ENCODE peak calls at places on chromosomes 6 and 20, in eight cellular contexts. K, Z, F, I, H, P, R and G are unnamed samples. For H3K4me1, the result is how much of the 10 kb centered on the place peaks cover.

GRCh38 chr6:90298459-90299053 is 1.9 kb upstream of the BACH2 start:
- DNase-seq in F (no peak), I (no peak), K (no peak), P (no peak), Z (no peak), H (no peak), R (no peak), G (no peak)

GRCh38 chr20:9467995-9468394 is 46.4 kb upstream of the LAMP5 start:
- DNase-seq in P (peak), F (no peak), I (no peak), H (no peak), K (no peak), R (no peak), Z (peak), G (no peak)

GRCh38 chr6:89843070-89843469 is 13.4 kb downstream of the CASP8AP2 start:
- DNase-seq in I (no peak), Z (no peak), H (no peak), K (no peak), F (no peak), R (no peak), P (no peak), G (no peak)

GRCh38 chr6:111482236-111482958 is 621 bp downstream of the REV3L start:
- DNase-seq in I (no peak), F (no peak), Z (no peak), H (peak), K (peak), R (no peak), P (peak), G (peak)

GRCh38 chr20:35235881-35236280 is 9.4 kb downstream of the MMP24 start:
- DNase-seq in H (no peak), P (no peak), I (no peak), F (no peak), R (no peak), Z (no peak), K (no peak), G (no peak)

GRCh38 chr6:106192824-106193223 is 106.7 kb downstream of the PRDM1 start:
- DNase-seq in K (no peak), P (no peak), H (no peak), Z (no peak), R (no peak), F (no peak), I (no peak), G (no peak)

GRCh38 chr6:78505178-78505577 is 362.2 kb upstream of the IRAK1BP1 start:
- DNase-seq in H (no peak), Z (no peak), I (no peak), K (no peak), P (no peak), R (no peak), F (no peak), G (no peak)

GRCh38 chr6:51959744-51960383 is 127.5 kb downstream of the PKHD1 start:
- DNase-seq in P (peak), K (peak), R (no peak), Z (peak), I (peak), F (no peak), H (no peak), G (peak)

GRCh38 chr6:84220809-84221409 is 6.5 kb downstream of the CEP162 start:
- DNase-seq in R (no peak), I (no peak), K (no peak), F (no peak), Z (no peak), P (peak), H (no peak), G (no peak)

DNA sequence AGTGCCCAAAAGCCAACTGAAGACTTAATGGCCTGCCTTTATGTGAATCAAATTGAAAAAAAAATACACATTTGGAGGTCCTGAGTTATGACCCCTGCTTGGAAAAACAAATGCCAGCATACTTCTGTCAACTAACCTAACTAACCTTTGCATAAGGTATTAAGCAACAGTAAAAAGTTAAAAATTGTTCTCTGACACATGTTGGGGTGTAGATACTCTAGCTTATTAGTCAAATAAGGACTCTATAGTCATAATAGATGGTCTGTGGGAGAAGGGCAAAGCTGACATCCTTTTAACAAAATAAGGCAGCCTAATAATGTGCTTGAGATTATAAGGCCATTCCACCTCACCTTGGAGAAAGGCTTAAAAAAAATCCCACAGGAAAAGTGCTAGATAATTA is 140.5 kb downstream of the HIVEP2 start:
- DNase-seq in R (no peak), I (no peak), H (no peak), F (no peak), Z (no peak), P (no peak), K (no peak), G (no peak)
- H3K4me1 ChIP-seq in R (under half), I (under half), H (under half), F (under half), Z (under half), P (under half), K (under half), G (under half)

DNA sequence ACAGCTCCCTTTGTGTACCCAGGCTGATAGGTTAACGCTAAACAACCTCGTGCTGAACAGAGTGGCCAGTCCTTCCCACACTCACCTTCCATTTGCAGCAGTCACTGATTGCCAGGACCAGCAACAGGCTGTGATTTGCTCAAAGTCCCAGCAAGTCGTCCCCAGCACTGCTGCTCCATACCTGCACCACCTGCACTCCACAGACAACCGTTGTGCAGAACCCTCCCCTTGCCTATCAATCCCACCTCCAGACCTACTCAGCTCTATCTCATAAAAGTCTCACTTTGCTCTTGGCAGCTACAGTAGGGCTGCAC is 43.1 kb upstream of the SCML4 start:
- DNase-seq in K (no peak), F (no peak), I (no peak), Z (no peak), P (no peak), R (no peak), H (no peak), G (no peak)
- TF ChIP-seq CTCF in K (no peak), F (no peak), I (no peak), Z (no peak), P (no peak), R (no peak), H (no peak), G (no peak)

DNA sequence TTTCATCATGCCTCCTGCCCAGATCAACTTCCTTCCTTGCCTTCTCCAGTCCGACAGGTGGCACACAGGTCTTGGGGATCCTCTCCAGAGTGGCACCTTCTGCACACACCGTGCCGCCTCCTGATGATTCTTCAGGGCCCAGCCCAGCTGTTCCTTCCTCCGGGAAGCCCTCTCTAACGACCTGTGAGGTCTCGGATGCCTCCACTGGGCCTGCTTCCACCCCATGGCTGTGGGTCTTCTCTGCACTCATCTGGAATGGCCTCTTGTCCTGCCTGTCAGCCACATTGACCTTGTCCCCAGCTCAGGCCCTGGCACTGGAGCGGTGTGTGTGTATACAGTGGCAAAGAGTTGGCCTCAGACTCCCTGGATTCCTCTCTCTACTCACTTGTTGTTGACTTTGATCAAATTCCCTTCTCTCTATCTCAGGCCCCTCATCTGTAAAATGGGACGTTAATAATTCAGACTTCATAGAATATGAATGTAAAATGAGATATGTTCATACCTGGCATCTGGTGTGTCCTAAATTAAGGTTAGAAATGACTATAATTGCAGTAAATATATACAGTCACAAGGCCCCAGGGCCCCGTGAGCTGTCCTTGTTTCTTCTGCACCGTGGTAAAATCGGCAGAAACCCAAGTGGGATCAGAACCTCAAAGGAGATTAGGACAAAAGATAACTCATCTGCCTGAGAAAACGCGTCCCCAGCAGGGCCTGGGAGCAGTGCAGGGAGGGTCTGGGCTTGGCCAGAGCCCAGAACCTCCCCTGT is 1.5 kb downstream of the FAM210B start:
- DNase-seq in R (no peak), P (no peak), H (no peak), I (no peak), K (no peak), Z (no peak), F (no peak), G (no peak)
- H3K4me1 ChIP-seq in R (under half), P (under half), H (under half), I (under half), K (under half), Z (under half), F (half or more), G (under half)

GRCh38 chr6:139109558-139109957 is 25.3 kb upstream of the HECA start:
- DNase-seq in K (no peak), Z (no peak), I (no peak), H (no peak), P (peak), R (peak), F (no peak), G (peak)
- TF ChIP-seq CTCF in K (peak), Z (no peak), I (peak), H (no peak), P (peak), R (no peak), F (no peak), G (peak)

GRCh38 chr20:14710941-14711340 is 373.5 kb upstream of the FLRT3 start:
- DNase-seq in F (no peak), K (no peak), P (no peak), Z (no peak), H (no peak), I (peak), R (no peak), G (no peak)
- H3K4me1 ChIP-seq in F (under half), K (under half), P (under half), Z (half or more), H (under half), I (under half), R (under half), G (under half)

GRCh38 chr6:11947063-11947462 is 65.0 kb upstream of the HIVEP1 start:
- DNase-seq in K (no peak), Z (no peak), I (no peak), F (no peak), H (no peak), P (no peak), R (no peak), G (no peak)
- TF ChIP-seq CTCF in K (no peak), Z (no peak), I (no peak), F (no peak), H (no peak), P (no peak), R (peak), G (no peak)

GRCh38 chr6:7134999-7135735 is 27.4 kb downstream of the RREB1 start:
- DNase-seq in P (no peak), I (no peak), R (no peak), K (no peak), Z (no peak), F (no peak), H (no peak), G (no peak)
- H3K4me1 ChIP-seq in P (under half), I (under half), R (under half), K (half or more), Z (half or more), F (half or more), H (under half), G (under half)

GRCh38 chr6:123393333-123393732 is 243.4 kb downstream of the TRDN start:
- DNase-seq in R (no peak), P (no peak), F (no peak), Z (no peak), H (no peak), I (no peak), K (no peak), G (no peak)
- TF ChIP-seq CTCF in R (peak), P (peak), F (peak), Z (peak), H (no peak), I (no peak), K (peak), G (peak)

DNA sequence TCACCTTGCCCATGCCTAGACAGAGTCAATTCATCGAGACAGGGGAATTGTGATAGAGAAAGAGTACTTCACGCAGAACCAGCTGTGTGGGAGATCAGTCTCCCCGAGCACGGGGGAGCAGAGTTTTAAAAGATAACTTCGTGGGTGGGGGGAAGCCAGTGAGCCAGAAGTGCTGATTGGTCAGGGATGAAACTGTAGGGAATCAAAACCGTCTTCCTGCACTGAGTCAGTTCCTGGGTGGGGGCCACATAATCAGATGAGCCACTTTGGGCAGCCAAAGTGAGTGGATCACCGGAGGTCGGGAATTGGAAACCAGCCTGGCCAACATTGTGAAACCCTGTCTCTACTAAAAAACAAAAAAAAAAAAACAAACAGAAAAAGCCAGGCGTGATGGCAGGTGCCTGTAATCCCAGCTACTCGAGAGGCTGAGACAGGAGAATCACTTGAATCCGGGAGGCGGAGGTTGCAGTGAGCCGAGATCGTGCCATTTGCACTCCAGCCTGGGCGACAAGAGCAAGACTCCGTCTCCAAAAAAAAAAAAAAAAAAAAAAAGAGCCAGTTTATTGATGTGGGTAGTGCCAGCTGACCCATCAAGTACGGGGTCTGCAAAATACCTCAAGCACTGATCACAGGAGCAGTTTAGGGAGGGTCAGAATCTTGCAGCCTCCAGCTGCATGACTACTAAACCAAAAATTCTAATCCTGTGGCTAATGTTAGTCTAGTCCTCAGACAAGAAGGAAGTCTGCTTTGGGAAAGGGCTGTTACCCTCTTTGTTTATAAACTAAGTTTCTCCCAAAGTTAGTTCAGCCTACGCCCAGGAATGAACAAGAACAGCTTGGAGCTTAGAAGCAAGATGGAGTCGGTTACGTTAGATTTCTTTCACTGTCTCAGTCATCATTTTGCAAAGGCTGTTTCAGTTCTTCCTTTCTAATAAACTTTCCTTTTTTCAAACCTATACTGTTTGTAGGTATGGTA is 3.9 kb upstream of the TRIM39 start:
- DNase-seq in F (no peak), H (no peak), P (no peak), R (no peak), I (no peak), K (peak), Z (no peak), G (no peak)
- H3K4me1 ChIP-seq in F (half or more), H (under half), P (under half), R (under half), I (under half), K (under half), Z (under half), G (under half)

GRCh38 chr20:45111799-45112471 is 3.0 kb downstream of the WFDC5 start:
- DNase-seq in I (no peak), Z (no peak), R (no peak), P (no peak), F (no peak), H (no peak), K (no peak), G (no peak)
- TF ChIP-seq CTCF in I (peak), Z (peak), R (peak), P (peak), F (no peak), H (no peak), K (peak), G (peak)